ENCODE peak calls at places on chromosomes 1 and 21, in nine cellular contexts. N is psoas muscle; J is HEK293T; R is neural crest cell; V is activated CD4-positive, alpha-beta T cell treated with anti-CD3 and anti-CD28 coated beads for 48 hours; F is SK-N-DZ; D is HT1080; I is stomach; H is heart right ventricle. S is an unnamed sample.

GRCh38 chr1:158095737-158096335 is 84.9 kb upstream of the CD1D start:
- DNase-seq in N (no peak), J (peak; percentile 73), R (no peak), V (peak; percentile 41), F (no peak), D (peak; percentile 45), I (no peak), H (no peak), S (no peak)

GRCh38 chr1:37890378-37891014 is 31.1 kb upstream of the MTF1 start:
- DNase-seq in N (no peak), J (peak; percentile 37), R (no peak), V (no peak), F (peak; percentile 8), D (peak; percentile 28), I (no peak), H (no peak), S (no peak)

GRCh38 chr1:177287996-177288395 is 117.2 kb downstream of the BRINP2 start:
- DNase-seq in N (no peak), J (no peak), R (no peak), V (no peak), F (no peak), D (no peak), I (no peak), H (no peak), S (no peak)

GRCh38 chr1:14522331-14523241 is 75.9 kb upstream of the KAZN start:
- DNase-seq in N (peak; percentile 54), J (peak; percentile 16), R (no peak), V (peak; percentile 1), F (peak; percentile 88), D (peak; percentile 65), I (no peak), H (peak; percentile 17), S (no peak)

GRCh38 chr1:31586376-31587327 is 10.3 kb downstream of the TINAGL1 start:
- DNase-seq in N (no peak), J (no peak), R (no peak), V (no peak), F (no peak), D (no peak), I (no peak), H (no peak), S (no peak)

GRCh38 chr1:97078847-97079246 is 357.3 kb downstream of the PTBP2 start:
- DNase-seq in N (no peak), J (no peak), R (no peak), V (no peak), F (no peak), D (no peak), I (no peak), H (no peak), S (no peak)

GRCh38 chr1:204670152-204670927 is 15.2 kb downstream of the LRRN2 start:
- DNase-seq in N (no peak), J (no peak), R (no peak), V (no peak), F (no peak), D (peak; percentile 64), I (no peak), H (no peak), S (no peak)

GRCh38 chr1:75092141-75092540 is 42.0 kb upstream of the LHX8 start:
- DNase-seq in N (no peak), J (no peak), R (no peak), V (no peak), F (no peak), D (peak; percentile 30), I (no peak), H (no peak), S (no peak)

GRCh38 chr1:14599173-14599754 is 779 bp downstream of the KAZN start:
- DNase-seq in N (no peak), J (peak; percentile 28), R (peak; percentile 45), V (no peak), F (no peak), D (no peak), I (no peak), H (no peak), S (no peak)

GRCh38 chr1:205774277-205775014 is 836 bp downstream of the RAB29 start:
- DNase-seq in N (no peak), J (peak; percentile 45), R (no peak), V (peak; percentile 47), F (peak; percentile 32), D (no peak), I (no peak), H (no peak), S (peak; percentile 56)

GRCh38 chr1:228018961-228019721 is 12.3 kb downstream of the WNT3A start:
- DNase-seq in N (peak; percentile 35), J (no peak), R (no peak), V (no peak), F (no peak), D (no peak), I (no peak), H (peak; percentile 4), S (no peak)

GRCh38 chr1:78831731-78832360 is 174.7 kb downstream of the ADGRL4 start:
- DNase-seq in N (no peak), J (no peak), R (no peak), V (no peak), F (no peak), D (peak; percentile 98), I (no peak), H (no peak), S (no peak)

GRCh38 chr1:110542730-110543129 is 23.8 kb upstream of the KCNA10 start:
- DNase-seq in N (no peak), J (peak; percentile 46), R (no peak), V (no peak), F (no peak), D (no peak), I (no peak), H (no peak), S (no peak)

GRCh38 chr1:4485398-4485797 is 169.0 kb upstream of the AJAP1 start:
- DNase-seq in N (no peak), J (no peak), R (no peak), V (no peak), F (no peak), D (no peak), I (no peak), H (no peak), S (no peak)

GRCh38 chr1:39973503-39974135 is 18.7 kb downstream of the MFSD2A start:
- DNase-seq in N (peak; percentile 86), J (peak; percentile 83), R (peak; percentile 86), V (peak; percentile 83), F (peak; percentile 60), D (peak; percentile 49), I (peak; percentile 86), H (peak; percentile 73), S (peak; percentile 89)

GRCh38 chr1:169103443-169103842 is 3.0 kb upstream of the ATP1B1 start:
- DNase-seq in N (no peak), J (no peak), R (no peak), V (no peak), F (no peak), D (no peak), I (peak; percentile 80), H (no peak), S (peak; percentile 82)

GRCh38 chr1:239547987-239548386 is 161.6 kb downstream of the CHRM3 start:
- DNase-seq in N (no peak), J (no peak), R (no peak), V (no peak), F (no peak), D (peak; percentile 27), I (no peak), H (no peak), S (no peak)

GRCh38 chr1:109099871-109100757 is 9.6 kb downstream of the TMEM167B start:
- DNase-seq in N (peak; percentile 99), J (peak; percentile 97), R (peak; percentile 95), V (peak; percentile 98), F (peak; percentile 97), D (peak; percentile 94), I (peak; percentile 97), H (peak; percentile 96), S (peak; percentile 96)

GRCh38 chr1:67431156-67431765 is 1.1 kb upstream of the SERBP1 start:
- DNase-seq in N (no peak), J (no peak), R (no peak), V (no peak), F (no peak), D (no peak), I (no peak), H (no peak), S (no peak)

GRCh38 chr1:46689326-46689725 is 17.7 kb downstream of the TEX38 start:
- DNase-seq in N (no peak), J (no peak), R (no peak), V (no peak), F (no peak), D (no peak), I (no peak), H (no peak), S (no peak)

GRCh38 chr1:15049067-15049466 is 104.5 kb upstream of the TMEM51 start:
- DNase-seq in N (peak; percentile 38), J (no peak), R (no peak), V (no peak), F (no peak), D (no peak), I (no peak), H (no peak), S (no peak)

GRCh38 chr21:29056005-29056404 is 17.4 kb downstream of the CCT8 start:
- DNase-seq in N (no peak), J (no peak), R (no peak), V (no peak), F (no peak), D (no peak), I (no peak), H (no peak), S (no peak)

GRCh38 chr21:37829447-37829846 is 86.8 kb downstream of the KCNJ6 start:
- DNase-seq in N (no peak), J (no peak), R (no peak), V (no peak), F (no peak), D (peak; percentile 43), I (peak; percentile 50), H (no peak), S (no peak)